ENCODE peak calls at places on chromosomes 4 and X, in nine cellular contexts. One of them, this sample, is unnamed.

GRCh38 chr4:18954538-18954937 is 933.0 kb upstream of the LCORL start:
- DNase-seq in progenitor cell of endocrine pancreas: no peak
- DNase-seq in H9: no peak
- DNase-seq in lower lobe of right lung: no peak
- DNase-seq in AG10803: no peak
- DNase-seq in ELR: no peak
- DNase-seq in activated CD4-positive, alpha-beta T cell treated with anti-CD3 and anti-CD28 coated beads, Interleukin-2, amount 50 U/mL, for 4 hours: no peak
- DNase-seq in activated T-helper 1 cell treated with Interleukin-2 at 50 U/mL for 16 hours: no peak
- DNase-seq in M059J: no peak
- DNase-seq in this sample: no peak

GRCh38 chrX:97882306-97882705 is 998.6 kb downstream of the RPA4 start:
- DNase-seq in ELR: no peak
- DNase-seq in lower lobe of right lung: no peak
- DNase-seq in AG10803: no peak
- DNase-seq in progenitor cell of endocrine pancreas: no peak
- DNase-seq in H9: no peak
- DNase-seq in activated CD4-positive, alpha-beta T cell treated with anti-CD3 and anti-CD28 coated beads, Interleukin-2, amount 50 U/mL, for 4 hours: no peak
- DNase-seq in activated T-helper 1 cell treated with Interleukin-2 at 50 U/mL for 16 hours: no peak
- DNase-seq in M059J: peak
- DNase-seq in this sample: no peak

GRCh38 chr4:71832049-71832448 is 48.2 kb upstream of the GC start:
- DNase-seq in ELR: no peak
- DNase-seq in activated CD4-positive, alpha-beta T cell treated with anti-CD3 and anti-CD28 coated beads, Interleukin-2, amount 50 U/mL, for 4 hours: no peak
- DNase-seq in M059J: no peak
- DNase-seq in activated T-helper 1 cell treated with Interleukin-2 at 50 U/mL for 16 hours: no peak
- DNase-seq in lower lobe of right lung: no peak
- DNase-seq in H9: no peak
- DNase-seq in progenitor cell of endocrine pancreas: no peak
- DNase-seq in AG10803: no peak
- DNase-seq in this sample: no peak

GRCh38 chrX:110201799-110202198 is 116.1 kb downstream of the AMMECR1 start:
- DNase-seq in H9: no peak
- DNase-seq in AG10803: peak
- DNase-seq in M059J: peak
- DNase-seq in progenitor cell of endocrine pancreas: no peak
- DNase-seq in activated CD4-positive, alpha-beta T cell treated with anti-CD3 and anti-CD28 coated beads, Interleukin-2, amount 50 U/mL, for 4 hours: no peak
- DNase-seq in lower lobe of right lung: no peak
- DNase-seq in activated T-helper 1 cell treated with Interleukin-2 at 50 U/mL for 16 hours: no peak
- DNase-seq in ELR: peak
- DNase-seq in this sample: no peak

GRCh38 chr4:102734591-102735385 is 26.0 kb downstream of the MANBA start:
- DNase-seq in H9: no peak
- DNase-seq in activated CD4-positive, alpha-beta T cell treated with anti-CD3 and anti-CD28 coated beads, Interleukin-2, amount 50 U/mL, for 4 hours: no peak
- DNase-seq in lower lobe of right lung: no peak
- DNase-seq in M059J: peak
- DNase-seq in ELR: peak
- DNase-seq in activated T-helper 1 cell treated with Interleukin-2 at 50 U/mL for 16 hours: no peak
- DNase-seq in progenitor cell of endocrine pancreas: no peak
- DNase-seq in AG10803: peak
- DNase-seq in this sample: no peak

GRCh38 chr4:3202836-3203820 is 45.8 kb upstream of the MSANTD1 start:
- DNase-seq in lower lobe of right lung: no peak
- DNase-seq in M059J: no peak
- DNase-seq in activated T-helper 1 cell treated with Interleukin-2 at 50 U/mL for 16 hours: no peak
- DNase-seq in progenitor cell of endocrine pancreas: no peak
- DNase-seq in H9: no peak
- DNase-seq in AG10803: peak
- DNase-seq in ELR: no peak
- DNase-seq in activated CD4-positive, alpha-beta T cell treated with anti-CD3 and anti-CD28 coated beads, Interleukin-2, amount 50 U/mL, for 4 hours: peak
- DNase-seq in this sample: no peak

GRCh38 chr4:38621004-38621684 is 42.9 kb upstream of the KLF3 start:
- DNase-seq in lower lobe of right lung: no peak
- DNase-seq in activated T-helper 1 cell treated with Interleukin-2 at 50 U/mL for 16 hours: no peak
- DNase-seq in H9: no peak
- DNase-seq in activated CD4-positive, alpha-beta T cell treated with anti-CD3 and anti-CD28 coated beads, Interleukin-2, amount 50 U/mL, for 4 hours: no peak
- DNase-seq in progenitor cell of endocrine pancreas: no peak
- DNase-seq in M059J: peak
- DNase-seq in ELR: peak
- DNase-seq in AG10803: peak
- DNase-seq in this sample: peak

GRCh38 chr4:107044170-107044569 is 8.1 kb upstream of the DKK2 start:
- DNase-seq in M059J: no peak
- DNase-seq in lower lobe of right lung: no peak
- DNase-seq in activated T-helper 1 cell treated with Interleukin-2 at 50 U/mL for 16 hours: no peak
- DNase-seq in AG10803: no peak
- DNase-seq in activated CD4-positive, alpha-beta T cell treated with anti-CD3 and anti-CD28 coated beads, Interleukin-2, amount 50 U/mL, for 4 hours: no peak
- DNase-seq in progenitor cell of endocrine pancreas: no peak
- DNase-seq in H9: no peak
- DNase-seq in ELR: peak
- DNase-seq in this sample: no peak

GRCh38 chr4:138045036-138045435 is 197.1 kb downstream of the SLC7A11 start:
- DNase-seq in activated T-helper 1 cell treated with Interleukin-2 at 50 U/mL for 16 hours: no peak
- DNase-seq in lower lobe of right lung: no peak
- DNase-seq in AG10803: peak
- DNase-seq in ELR: no peak
- DNase-seq in H9: no peak
- DNase-seq in progenitor cell of endocrine pancreas: no peak
- DNase-seq in activated CD4-positive, alpha-beta T cell treated with anti-CD3 and anti-CD28 coated beads, Interleukin-2, amount 50 U/mL, for 4 hours: no peak
- DNase-seq in M059J: no peak
- DNase-seq in this sample: no peak